ENCODE peak calls at places on chromosomes 7 and 10, in eight cellular contexts. L, J, Z, B, P, C, D and W are unnamed samples.

GRCh38 chr7:74094224-74095095 is 10.9 kb downstream of the LIMK1 start:
- DNase-seq in Z (peak), P (peak), L (peak), D (peak), B (peak), C (peak), J (peak), W (peak)

GRCh38 chr10:124698560-124699470 is 45.4 kb downstream of the FAM53B start:
- DNase-seq in L (no peak), B (no peak), C (no peak), Z (no peak), J (no peak), P (no peak), D (no peak), W (peak)

GRCh38 chr7:140390466-140391190 is 7.7 kb downstream of the SLC37A3 start:
- DNase-seq in C (no peak), P (peak), B (no peak), Z (peak), J (peak), L (no peak), D (peak), W (no peak)

GRCh38 chr7:44176486-44176885 is 12.8 kb downstream of the GCK start:
- DNase-seq in P (no peak), D (no peak), Z (no peak), C (no peak), L (no peak), J (no peak), B (no peak), W (no peak)

GRCh38 chr7:8113184-8113583 is 144.6 kb downstream of the GLCCI1 start:
- DNase-seq in P (no peak), B (no peak), C (peak), Z (no peak), J (no peak), D (no peak), L (no peak), W (no peak)

GRCh38 chr7:41984888-41985287 is 252.1 kb downstream of the GLI3 start:
- DNase-seq in P (no peak), C (no peak), L (no peak), Z (no peak), J (peak), B (no peak), D (no peak), W (no peak)

GRCh38 chr10:47137311-47137851 is 162.6 kb upstream of the GDF10 start:
- DNase-seq in Z (no peak), D (no peak), J (peak), B (no peak), L (no peak), P (no peak), C (no peak), W (no peak)

GRCh38 chr10:4372601-4373000 is 453.4 kb upstream of the AKR1E2 start:
- DNase-seq in B (no peak), C (peak), P (no peak), Z (no peak), D (no peak), L (no peak), J (peak), W (no peak)

GRCh38 chr10:29874604-29875269 is 184.6 kb downstream of the JCAD start:
- DNase-seq in D (no peak), B (no peak), J (no peak), L (no peak), Z (peak), P (no peak), C (no peak), W (no peak)

GRCh38 chr7:46512901-46513431 is 591.9 kb upstream of the IGFBP3 start:
- DNase-seq in Z (no peak), J (no peak), C (no peak), L (no peak), B (no peak), D (no peak), P (no peak), W (no peak)

GRCh38 chr10:125149278-125150047 is 10.9 kb downstream of the CTBP2 start:
- DNase-seq in P (no peak), B (no peak), L (no peak), C (peak), D (no peak), Z (peak), J (peak), W (peak)

GRCh38 chr10:103452714-103453230 is 602 bp upstream of the CALHM2 start:
- DNase-seq in D (no peak), C (no peak), Z (no peak), J (no peak), B (no peak), L (no peak), P (no peak), W (no peak)

GRCh38 chr7:30032310-30033125 is 4.3 kb downstream of the PLEKHA8 start:
- DNase-seq in L (no peak), D (no peak), Z (no peak), P (no peak), C (no peak), J (no peak), B (no peak), W (no peak)

GRCh38 chr7:121798896-121799295 is 74.1 kb upstream of the PTPRZ1 start:
- DNase-seq in J (no peak), L (no peak), D (no peak), B (no peak), C (no peak), Z (peak), P (no peak), W (no peak)

GRCh38 chr10:103598654-103599115 is 105.2 kb downstream of the NEURL1 start:
- DNase-seq in B (no peak), J (peak), P (peak), C (no peak), Z (peak), L (no peak), D (peak), W (peak)

GRCh38 chr7:112116894-112117293 is 89.3 kb downstream of the DOCK4 start:
- DNase-seq in C (no peak), P (no peak), J (no peak), L (no peak), Z (no peak), B (no peak), D (no peak), W (no peak)

GRCh38 chr7:25032774-25033743 is 53.1 kb upstream of the OSBPL3 start:
- DNase-seq in J (peak), Z (no peak), D (no peak), B (no peak), L (no peak), C (no peak), P (no peak), W (no peak)

GRCh38 chr10:21732067-21732772 is 198.2 kb downstream of the MLLT10 start:
- DNase-seq in C (peak), P (peak), J (peak), Z (peak), D (peak), B (no peak), L (no peak), W (peak)

GRCh38 chr7:117333168-117333567 is 10.3 kb upstream of the WNT2 start:
- DNase-seq in P (no peak), B (no peak), J (no peak), Z (no peak), L (no peak), D (no peak), C (no peak), W (no peak)

GRCh38 chr10:123607386-123607785 is 58.8 kb upstream of the GPR26 start:
- DNase-seq in D (no peak), B (no peak), C (no peak), L (no peak), Z (no peak), P (no peak), J (no peak), W (no peak)

GRCh38 chr7:95330194-95331003 is 6.1 kb upstream of the PON1 start:
- DNase-seq in D (peak), L (no peak), Z (no peak), J (peak), P (peak), C (no peak), B (no peak), W (no peak)

GRCh38 chr10:102627446-102628293 is 16.6 kb upstream of the TRIM8 start:
- DNase-seq in B (no peak), L (no peak), C (peak), P (no peak), J (no peak), D (no peak), Z (no peak), W (peak)

GRCh38 chr10:69866688-69867461 is 65.2 kb downstream of the COL13A1 start:
- DNase-seq in Z (no peak), D (no peak), P (no peak), C (peak), J (peak), L (no peak), B (no peak), W (no peak)

GRCh38 chr10:53839437-53840039 is 961.5 kb downstream of the PCDH15 start:
- DNase-seq in B (no peak), L (no peak), D (no peak), P (no peak), J (peak), Z (no peak), C (no peak), W (no peak)

GRCh38 chr10:86315543-86315942 is 51.1 kb downstream of the GRID1 start:
- DNase-seq in D (no peak), C (no peak), B (no peak), L (no peak), Z (no peak), P (no peak), J (no peak), W (no peak)